ENCODE peak calls at places on chromosomes 2 and 18, in five cellular contexts. S, P, A, I and O are unnamed samples.

GRCh38 chr18:61609131-61609530 is 275.9 kb downstream of the CDH20 start:
- DNase-seq in P (no peak), I (no peak), S (no peak), A (no peak), O (peak)

GRCh38 chr2:55408946-55409868 is 10.4 kb downstream of the CCDC88A start:
- DNase-seq in I (no peak), S (no peak), A (no peak), P (no peak), O (peak)

GRCh38 chr18:78196280-78196679 is 783.3 kb upstream of the SALL3 start:
- DNase-seq in I (no peak), P (no peak), S (no peak), A (no peak), O (no peak)

GRCh38 chr2:181457121-181457740 is at the start of gene ITGA4:
- DNase-seq in S (peak), P (peak), A (peak), I (peak), O (peak)

GRCh38 chr2:108034843-108035242 is 48.5 kb downstream of the SLC5A7 start:
- DNase-seq in A (no peak), S (no peak), I (no peak), P (no peak), O (no peak)

GRCh38 chr18:76544511-76545350 is 49.7 kb upstream of the ZNF516 start:
- DNase-seq in P (no peak), A (no peak), S (no peak), I (no peak), O (no peak)

GRCh38 chr18:73979742-73980141 is 167.9 kb downstream of the FBXO15 start:
- DNase-seq in S (no peak), P (no peak), A (no peak), I (no peak), O (peak)

GRCh38 chr2:176022048-176022447 is 20.0 kb upstream of the LNPK start:
- DNase-seq in I (no peak), S (no peak), P (no peak), A (no peak), O (no peak)

GRCh38 chr2:30681022-30681421 is 126.2 kb downstream of the CAPN13 start:
- DNase-seq in S (no peak), P (no peak), I (no peak), A (no peak), O (no peak)

GRCh38 chr2:224579411-224579810 is 5.8 kb downstream of the CUL3 start:
- DNase-seq in S (no peak), P (no peak), A (no peak), I (no peak), O (peak)

GRCh38 chr18:27843783-27844415 is 333.0 kb downstream of the CDH2 start:
- DNase-seq in S (no peak), A (no peak), P (no peak), I (no peak), O (peak)

GRCh38 chr2:7083580-7084509 is 166.6 kb downstream of the RNF144A start:
- DNase-seq in I (no peak), P (no peak), S (no peak), A (peak), O (peak)

GRCh38 chr2:240033330-240033678 is 3.1 kb upstream of the OR6B2 start:
- DNase-seq in A (no peak), S (no peak), I (no peak), P (no peak), O (no peak)

GRCh38 chr2:105903051-105903674 is 158.5 kb downstream of the NCK2 start:
- DNase-seq in P (no peak), I (no peak), A (no peak), S (no peak), O (no peak)

GRCh38 chr2:157572725-157573124 is 55.9 kb downstream of the ACVR1C start:
- DNase-seq in A (peak), P (peak), I (no peak), S (peak), O (no peak)

GRCh38 chr2:134225173-134225572 is 28.7 kb upstream of the MGAT5 start:
- DNase-seq in P (no peak), A (no peak), I (no peak), S (no peak), O (peak)

GRCh38 chr2:33500177-33500576 is 23.7 kb downstream of the RASGRP3 start:
- DNase-seq in I (no peak), A (no peak), P (no peak), S (no peak), O (no peak)

GRCh38 chr18:286515-287310 is 18.9 kb upstream of the THOC1 start:
- DNase-seq in A (no peak), S (no peak), P (peak), I (no peak), O (peak)
- TF ChIP-seq RCOR1 in A (no peak), S (no peak), P (no peak), I (no peak), O (no peak)

GRCh38 chr2:12457831-12458230 is 258.9 kb upstream of the TRIB2 start:
- DNase-seq in A (no peak), I (no peak), P (no peak), S (no peak), O (peak)
- TF ChIP-seq USF2 in A (no peak), I (no peak), P (no peak), S (no peak), O (no peak)

GRCh38 chr18:53018791-53019190 is 678.8 kb downstream of the DCC start:
- DNase-seq in P (no peak), I (no peak), A (no peak), S (no peak), O (no peak)
- TF ChIP-seq RCOR1 in P (no peak), I (no peak), A (no peak), S (no peak), O (no peak)

GRCh38 chr2:241846406-241846805 is 12.3 kb downstream of the PDCD1 start:
- DNase-seq in P (no peak), S (no peak), I (no peak), A (no peak), O (no peak)
- TF ChIP-seq USF2 in P (no peak), S (no peak), I (no peak), A (no peak), O (no peak)

GRCh38 chr18:33183136-33183535 is 257.4 kb downstream of the CCDC178 start:
- DNase-seq in S (no peak), I (no peak), A (no peak), P (no peak), O (no peak)

GRCh38 chr18:33184918-33185317 is 255.6 kb downstream of the CCDC178 start:
- DNase-seq in I (no peak), A (no peak), P (no peak), S (no peak), O (no peak)

GRCh38 chr18:33181016-33181415 is 259.5 kb downstream of the CCDC178 start:
- DNase-seq in I (no peak), S (no peak), A (no peak), P (no peak), O (no peak)

GRCh38 chr18:33184178-33184577 is 256.3 kb downstream of the CCDC178 start:
- DNase-seq in I (no peak), A (no peak), S (no peak), P (no peak), O (no peak)
- TF ChIP-seq RCOR1 in I (no peak), A (no peak), S (no peak), P (no peak), O (no peak)

GRCh38 chr2:9422321-9423099 is 818 bp downstream of the ITGB1BP1 start:
- DNase-seq in I (no peak), S (peak), P (peak), A (peak), O (peak)
- TF ChIP-seq USF2 in I (no peak), S (no peak), P (no peak), A (no peak), O (no peak)

DNA sequence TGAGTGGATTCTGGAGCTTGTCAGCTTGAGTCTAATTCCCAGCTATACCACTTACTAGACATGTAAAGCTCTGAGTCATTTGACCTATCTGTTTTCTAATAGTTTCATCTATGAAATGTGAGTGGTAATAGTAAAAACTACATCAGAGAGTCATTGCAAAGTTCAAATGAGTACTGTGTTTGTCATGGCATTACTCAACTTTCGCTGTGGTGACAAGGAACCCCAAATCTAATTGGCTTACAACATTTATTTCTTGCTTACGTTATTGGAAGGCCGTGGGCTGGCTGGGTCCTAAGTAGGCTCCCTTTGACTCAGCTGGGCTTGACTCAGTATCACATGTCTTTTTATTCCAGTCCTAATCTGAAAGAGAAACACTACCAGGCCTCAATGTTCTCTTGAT is 431.6 kb upstream of the SPHKAP start:
- DNase-seq in S (no peak), A (no peak), P (no peak), I (peak), O (peak)
- TF ChIP-seq RCOR1 in S (no peak), A (no peak), P (no peak), I (no peak), O (no peak)

GRCh38 chr2:231671617-231672350 is 36.5 kb upstream of the PTMA start:
- DNase-seq in I (peak), S (no peak), P (no peak), A (no peak), O (no peak)

GRCh38 chr2:231673348-231673770 is 35.0 kb upstream of the PTMA start:
- DNase-seq in I (no peak), S (peak), A (peak), P (no peak), O (peak)

GRCh38 chr2:231674587-231675334 is 33.6 kb upstream of the PTMA start:
- DNase-seq in S (no peak), P (peak), A (peak), I (no peak), O (peak)

GRCh38 chr2:231670892-231671616 is 37.3 kb upstream of the PTMA start:
- DNase-seq in S (no peak), P (peak), A (peak), I (no peak), O (no peak)

GRCh38 chr2:231672617-231673347 is 35.5 kb upstream of the PTMA start:
- DNase-seq in A (peak), I (peak), S (peak), P (no peak), O (peak)
- TF ChIP-seq USF2 in A (no peak), I (no peak), S (no peak), P (no peak), O (no peak)